ENCODE peak calls at places on chromosomes 11 and 22, in five cellular contexts. W is lower lobe of right lung, X is astrocyte of the spinal cord, H is uterus, P is stomach. T is an unnamed sample.

GRCh38 chr11:65524747-65525658 is at the start of gene SCYL1:
- DNase-seq in W (peak), X (peak), P (peak), H (peak), T (peak)

GRCh38 chr22:47042116-47042825 is 279.8 kb downstream of the TBC1D22A start:
- DNase-seq in H (no peak), P (no peak), W (no peak), X (no peak), T (peak)

GRCh38 chr11:95556342-95557151 is 233.0 kb downstream of the FAM76B start:
- DNase-seq in X (peak), P (no peak), W (no peak), H (peak), T (no peak)

GRCh38 chr11:40274017-40274416 is 1185.4 kb downstream of the LRRC4C start:
- DNase-seq in W (no peak), P (no peak), X (peak), H (no peak), T (no peak)

GRCh38 chr22:36435516-36436415 is 45.7 kb downstream of the TXN2 start:
- DNase-seq in X (no peak), W (peak), H (no peak), P (peak), T (no peak)

GRCh38 chr11:73760066-73760679 is 701 bp downstream of the RAB6A start:
- DNase-seq in X (peak), P (peak), H (peak), W (peak), T (peak)

GRCh38 chr22:50325444-50326224 is 1.2 kb downstream of the DENND6B start:
- DNase-seq in P (no peak), H (no peak), X (no peak), W (no peak), T (no peak)

GRCh38 chr11:65482306-65482850 is 16.5 kb upstream of the MALAT1 start:
- DNase-seq in X (peak), W (no peak), P (no peak), H (no peak), T (no peak)

GRCh38 chr11:10382518-10382917 is 72.5 kb upstream of the AMPD3 start:
- DNase-seq in W (peak), X (no peak), H (no peak), P (no peak), T (no peak)

GRCh38 chr11:57073121-57073520 is 84.4 kb downstream of the OR5AK2 start:
- DNase-seq in P (no peak), X (no peak), W (no peak), H (no peak), T (no peak)

GRCh38 chr11:117823294-117823940 is 1.1 kb downstream of the FXYD2 start:
- DNase-seq in X (no peak), P (no peak), W (no peak), H (peak), T (peak)

GRCh38 chr11:117281159-117281558 is 10.0 kb upstream of the BACE1-AS start:
- DNase-seq in W (no peak), P (no peak), H (peak), X (peak), T (no peak)

GRCh38 chr22:41826430-41827383 is 6.2 kb upstream of the SREBF2 start:
- DNase-seq in H (no peak), P (no peak), W (no peak), X (no peak), T (peak)

GRCh38 chr22:47801541-47802245 is 1039.2 kb downstream of the TBC1D22A start:
- DNase-seq in H (no peak), P (no peak), X (no peak), W (no peak), T (no peak)

GRCh38 chr11:75502138-75502537 is 23.6 kb downstream of the GDPD5 start:
- DNase-seq in H (no peak), X (no peak), W (no peak), P (no peak), T (no peak)
- H3K4me3 ChIP-seq in H (no peak), X (no peak), W (no peak), P (no peak), T (no peak)

GRCh38 chr22:38927033-38927789 is 30.2 kb upstream of the APOBEC3A start:
- DNase-seq in H (peak), W (peak), P (peak), X (peak), T (peak)
- H3K4me3 ChIP-seq in H (peak), W (peak), P (peak), X (peak), T (peak)

GRCh38 chr22:44003776-44004460 is 20.2 kb upstream of the PARVB start:
- DNase-seq in W (peak), X (no peak), H (no peak), P (no peak), T (no peak)

GRCh38 chr22:43999378-43999777 is 24.7 kb upstream of the PARVB start:
- DNase-seq in X (no peak), W (peak), H (no peak), P (no peak), T (no peak)

GRCh38 chr22:44003016-44003775 is 20.9 kb upstream of the PARVB start:
- DNase-seq in H (no peak), W (peak), P (no peak), X (no peak), T (no peak)

GRCh38 chr22:44000123-44000522 is 24.0 kb upstream of the PARVB start:
- DNase-seq in H (no peak), P (no peak), W (peak), X (no peak), T (no peak)

DNA sequence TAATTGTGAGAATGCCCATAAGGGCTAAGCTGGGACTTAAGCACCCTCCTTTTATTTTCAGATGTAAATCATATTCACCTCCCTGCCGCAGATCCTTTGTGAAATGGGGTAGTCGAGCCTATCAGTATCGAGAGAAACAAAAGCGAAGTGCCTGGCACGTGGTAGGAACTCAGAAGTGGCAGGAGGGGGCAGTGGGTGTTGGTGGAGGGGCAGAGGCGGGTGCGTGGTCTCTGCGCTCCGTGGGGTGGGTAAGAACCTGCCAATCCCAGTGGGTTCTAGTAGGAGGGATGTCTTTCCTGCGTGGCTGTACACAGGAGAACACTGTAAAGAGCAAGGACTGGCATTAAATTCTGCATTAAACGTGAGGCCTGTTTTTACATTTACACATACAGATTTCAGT is 21.8 kb upstream of the PARVB start:
- DNase-seq in X (no peak), W (peak), H (no peak), P (no peak), T (no peak)
- H3K4me3 ChIP-seq in X (no peak), W (no peak), H (no peak), P (no peak), T (no peak)

DNA sequence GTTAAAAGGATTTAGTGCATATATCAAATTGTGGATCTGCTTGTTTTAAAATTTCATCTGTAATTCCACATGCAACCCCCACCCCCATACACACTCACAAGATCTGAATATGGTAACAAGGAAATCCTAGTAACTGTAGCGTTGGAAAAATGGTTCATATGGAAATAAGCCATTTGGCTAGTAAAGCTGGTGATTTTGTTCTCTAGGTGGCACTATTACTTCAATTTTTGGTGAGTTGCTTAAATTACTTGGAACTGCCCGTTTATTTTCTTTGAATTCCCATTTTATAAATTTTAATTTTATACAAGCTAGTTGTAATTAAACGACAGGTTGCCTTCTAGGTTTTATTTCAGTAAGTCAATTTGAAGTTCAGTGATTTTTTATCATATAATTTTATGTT is 5.3 kb downstream of the BDNF start:
- DNase-seq in H (no peak), X (peak), W (no peak), P (no peak), T (no peak)
- H3K4me3 ChIP-seq in H (no peak), X (no peak), W (no peak), P (no peak), T (no peak)

DNA sequence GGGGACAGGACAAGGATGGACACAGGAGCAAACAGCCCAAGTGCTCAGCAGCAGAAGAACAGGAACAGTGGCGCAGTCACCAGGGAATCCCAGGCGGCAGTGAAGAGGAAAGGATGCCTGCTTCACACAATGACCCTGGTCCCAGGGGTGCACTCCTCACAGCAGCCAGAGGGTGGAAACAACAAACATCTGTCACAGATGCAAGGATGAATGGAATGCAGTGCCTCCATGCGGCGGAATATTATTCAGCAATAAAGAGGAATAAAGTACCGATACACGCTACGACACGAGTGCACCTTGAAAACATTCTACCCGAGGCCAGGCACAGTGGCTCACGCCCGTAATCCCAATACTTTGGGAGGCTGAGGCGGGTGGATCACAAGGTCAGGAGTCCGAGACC is 12.7 kb downstream of the CSNK1E start:
- DNase-seq in P (no peak), W (no peak), X (no peak), H (no peak), T (peak)
- H3K4me3 ChIP-seq in P (no peak), W (no peak), X (no peak), H (no peak), T (no peak)

GRCh38 chr11:37712246-37712645 is 1114.2 kb upstream of the RAG2 start:
- DNase-seq in P (no peak), X (peak), H (no peak), W (no peak), T (no peak)
- H3K4me3 ChIP-seq in P (no peak), X (no peak), H (no peak), W (no peak), T (no peak)

GRCh38 chr11:110862407-110862806 is 150.2 kb upstream of the ARHGAP20 start:
- DNase-seq in X (no peak), H (no peak), W (no peak), P (no peak), T (no peak)

GRCh38 chr11:110870816-110871522 is 158.7 kb upstream of the ARHGAP20 start:
- DNase-seq in H (no peak), W (no peak), P (no peak), X (no peak), T (no peak)

GRCh38 chr11:110867951-110868350 is 155.7 kb upstream of the ARHGAP20 start:
- DNase-seq in H (no peak), W (no peak), P (no peak), X (no peak), T (no peak)

GRCh38 chr11:110866081-110866480 is 153.8 kb upstream of the ARHGAP20 start:
- DNase-seq in W (no peak), H (no peak), P (no peak), X (no peak), T (no peak)
- H3K4me3 ChIP-seq in W (no peak), H (no peak), P (no peak), X (no peak), T (no peak)